ENCODE peak calls at places on chromosome 13, in four cellular contexts. Z is vagina, R is SK-N-SH, I is K562. L is an unnamed sample.

GRCh38 chr13:70189981-70190380 is 81.7 kb upstream of the KLHL1 start:
- DNase-seq in Z (no peak), R (no peak), I (no peak), L (no peak)

GRCh38 chr13:59914556-59914955 is 249.2 kb downstream of the DIAPH3 start:
- DNase-seq in Z (no peak), R (no peak), I (no peak), L (no peak)

GRCh38 chr13:101211261-101211660 is 205.0 kb downstream of the NALCN start:
- DNase-seq in Z (no peak), R (no peak), I (no peak), L (no peak)

GRCh38 chr13:51380269-51380668 is 40.8 kb downstream of the SERPINE3 start:
- DNase-seq in Z (no peak), R (no peak), I (no peak), L (no peak)

GRCh38 chr13:113297370-113297871 is 382 bp downstream of the LAMP1 start:
- DNase-seq in Z (no peak), R (no peak), I (peak; percentile 25), L (no peak)

GRCh38 chr13:59625121-59625520 is 538.6 kb downstream of the DIAPH3 start:
- DNase-seq in Z (no peak), R (no peak), I (no peak), L (no peak)

GRCh38 chr13:101454767-101455166 is 2.3 kb downstream of the ITGBL1 start:
- DNase-seq in Z (no peak), R (no peak), I (no peak), L (no peak)

GRCh38 chr13:109213714-109214113 is 572.7 kb downstream of the IRS2 start:
- DNase-seq in Z (no peak), R (no peak), I (no peak), L (no peak)

GRCh38 chr13:99214232-99214631 is 13.6 kb downstream of the UBAC2 start:
- DNase-seq in Z (no peak), R (no peak), I (no peak), L (no peak)

GRCh38 chr13:47638627-47639026 is 362.4 kb downstream of the SUCLA2 start:
- DNase-seq in Z (no peak), R (no peak), I (no peak), L (no peak)

GRCh38 chr13:25069911-25070310 is 26.0 kb upstream of the PABPC3 start:
- DNase-seq in Z (no peak), R (no peak), I (no peak), L (no peak)

GRCh38 chr13:43128504-43128929 is 105.1 kb downstream of the DNAJC15 start:
- DNase-seq in Z (no peak), R (peak; percentile 27), I (no peak), L (no peak)

GRCh38 chr13:25771641-25772478 is 280.0 kb downstream of the SHISA2 start:
- DNase-seq in Z (no peak), R (no peak), I (no peak), L (no peak)

GRCh38 chr13:109400625-109401257 is 385.6 kb downstream of the IRS2 start:
- DNase-seq in Z (no peak), R (peak; percentile 64), I (no peak), L (no peak)

GRCh38 chr13:42808572-42808971 is 27.2 kb downstream of the FAM216B start:
- DNase-seq in Z (no peak), R (no peak), I (no peak), L (no peak)

GRCh38 chr13:43195551-43195950 is 172.2 kb downstream of the DNAJC15 start:
- DNase-seq in Z (no peak), R (no peak), I (no peak), L (no peak)

GRCh38 chr13:108155185-108156106 is 59.9 kb downstream of the LIG4 start:
- DNase-seq in Z (no peak), R (peak; percentile 55), I (peak; percentile 21), L (no peak)

GRCh38 chr13:70668983-70669382 is 560.7 kb upstream of the KLHL1 start:
- DNase-seq in Z (no peak), R (no peak), I (no peak), L (no peak)

GRCh38 chr13:95176611-95177259 is 124.5 kb downstream of the ABCC4 start:
- DNase-seq in Z (no peak), R (no peak), I (no peak), L (no peak)

GRCh38 chr13:99406799-99407201 is 94.5 kb upstream of the TM9SF2 start:
- DNase-seq in Z (no peak), R (no peak), I (no peak), L (peak; percentile 42)

GRCh38 chr13:114026128-114026880 is 52.4 kb upstream of the C13orf46 start:
- DNase-seq in Z (no peak), R (no peak), I (no peak), L (no peak)

GRCh38 chr13:114122591-114123211 is 9.7 kb downstream of the RASA3 start:
- DNase-seq in Z (no peak), R (peak; percentile 30), I (no peak), L (no peak)

GRCh38 chr13:93956416-93956815 is 523.1 kb downstream of the DCT start:
- DNase-seq in Z (no peak), R (no peak), I (no peak), L (no peak)
- TF ChIP-seq POLR2AphosphoS5 in Z (no peak), R (no peak), I (no peak), L (no peak)

DNA sequence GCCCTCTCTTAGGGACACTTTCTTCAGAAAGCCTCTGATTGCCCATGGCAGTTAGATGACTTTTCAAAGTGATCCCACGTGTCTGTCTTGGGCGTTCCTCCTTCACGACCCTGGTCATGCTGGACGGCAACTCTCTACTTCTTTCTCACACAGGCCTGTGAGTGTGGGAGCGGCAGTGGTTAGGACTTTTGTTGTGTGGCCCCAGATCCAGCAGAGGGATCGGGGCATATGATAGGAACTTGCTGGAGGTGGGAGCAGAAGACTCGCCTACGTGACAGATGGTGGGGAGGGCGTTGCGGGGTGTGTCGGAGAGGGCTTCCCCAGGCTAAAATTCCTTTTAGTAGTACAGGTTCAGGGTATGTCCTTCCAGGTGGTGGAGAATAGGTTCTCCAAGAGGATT is 289.5 kb upstream of the MAB21L1 start:
- DNase-seq in Z (no peak), R (no peak), I (no peak), L (no peak)
- TF ChIP-seq POLR2AphosphoS5 in Z (no peak), R (no peak), I (no peak), L (no peak)

DNA sequence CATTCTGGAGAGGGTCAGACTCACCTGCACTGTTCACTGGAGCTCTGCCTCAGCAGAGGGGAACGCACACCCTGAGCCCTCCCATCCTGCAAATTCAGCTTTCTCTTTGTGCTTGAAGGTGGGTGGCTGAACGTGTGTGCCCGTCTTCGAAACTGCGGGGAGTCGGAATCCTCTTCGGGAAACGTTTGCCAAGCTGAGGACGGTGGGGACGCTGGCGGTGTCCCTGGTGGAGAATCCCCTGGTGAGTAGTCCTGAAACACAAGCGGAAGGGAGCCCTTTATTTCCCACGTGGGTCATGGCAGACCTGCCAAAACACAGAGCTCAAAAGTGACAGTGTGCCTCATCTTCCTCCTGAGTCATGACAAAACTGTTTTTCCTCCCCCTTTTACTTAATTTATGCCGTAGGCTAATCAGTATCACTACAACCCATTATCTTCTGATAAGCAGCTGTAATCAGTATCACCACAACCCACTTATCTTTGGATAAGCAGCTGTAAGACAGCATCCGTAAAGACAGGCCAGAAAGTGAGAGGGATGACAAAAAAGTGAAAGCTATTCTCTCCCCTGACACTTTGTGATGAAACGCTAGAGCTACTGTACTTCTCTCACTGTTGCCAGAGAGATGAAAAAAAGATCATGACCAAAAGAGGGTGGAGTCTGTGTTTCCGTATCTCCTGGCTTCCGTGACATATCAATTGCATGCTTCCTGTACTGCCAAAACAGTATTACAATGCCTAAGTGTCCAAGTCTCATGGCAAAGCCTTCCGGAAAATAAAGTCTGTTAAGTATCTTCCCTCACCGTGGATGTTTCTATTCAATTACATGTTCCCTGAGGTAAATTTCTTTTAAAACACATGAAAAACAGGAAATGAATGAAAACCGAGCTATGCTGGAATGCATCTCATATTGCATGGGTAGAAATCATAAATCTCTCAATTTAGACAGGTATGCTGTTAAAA is 155.5 kb downstream of the TBC1D4 start:
- DNase-seq in Z (no peak), R (peak; percentile 36), I (peak; percentile 38), L (no peak)
- TF ChIP-seq POLR2AphosphoS5 in Z (peak; percentile 75), R (no peak), I (peak; percentile 67), L (no peak)

GRCh38 chr13:48749699-48750473 is 96.2 kb downstream of the CYSLTR2 start:
- DNase-seq in Z (no peak), R (peak; percentile 35), I (peak; percentile 39), L (peak; percentile 93)
- TF ChIP-seq POLR2AphosphoS5 in Z (peak; percentile 87), R (peak; percentile 78), I (no peak), L (peak; percentile 65)

DNA sequence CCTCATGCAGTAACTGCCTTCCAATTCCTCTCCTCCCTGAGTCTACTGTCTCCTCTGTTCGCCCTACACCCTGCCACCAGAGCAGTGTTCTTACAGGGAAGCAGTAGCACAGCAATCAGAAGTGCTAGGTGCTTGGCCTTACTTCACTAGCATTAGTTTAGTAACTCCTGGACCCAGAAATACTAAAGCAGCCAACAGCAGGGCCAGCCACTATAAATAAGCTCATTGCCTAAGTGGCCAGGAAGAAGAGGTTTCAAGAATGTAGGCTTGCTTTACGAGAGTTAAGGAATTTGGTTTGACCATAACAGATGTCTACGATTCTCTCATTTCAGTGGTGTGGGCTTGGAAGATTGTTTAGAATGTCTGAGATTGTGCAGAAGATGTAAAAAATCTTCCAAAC is 103.4 kb downstream of the ZAR1L start:
- DNase-seq in Z (no peak), R (no peak), I (no peak), L (no peak)
- TF ChIP-seq POLR2AphosphoS5 in Z (no peak), R (no peak), I (no peak), L (no peak)

GRCh38 chr13:39296193-39296592 is 257.9 kb downstream of the NHLRC3 start:
- DNase-seq in Z (no peak), R (no peak), I (no peak), L (no peak)

GRCh38 chr13:39302855-39303254 is 264.6 kb downstream of the NHLRC3 start:
- DNase-seq in Z (no peak), R (no peak), I (no peak), L (no peak)

GRCh38 chr13:39297023-39297422 is 258.8 kb downstream of the NHLRC3 start:
- DNase-seq in Z (no peak), R (no peak), I (no peak), L (no peak)

GRCh38 chr13:39297664-39298171 is 259.5 kb downstream of the NHLRC3 start:
- DNase-seq in Z (no peak), R (no peak), I (no peak), L (no peak)
- TF ChIP-seq POLR2AphosphoS5 in Z (no peak), R (no peak), I (no peak), L (no peak)

GRCh38 chr13:110879482-110879881 is 35.4 kb downstream of the ANKRD10 start:
- DNase-seq in Z (no peak), R (no peak), I (no peak), L (no peak)
- TF ChIP-seq POLR2AphosphoS5 in Z (no peak), R (no peak), I (no peak), L (no peak)